ENCODE peak calls at places on chromosomes 7 and 10, in six cellular contexts. One of them, this sample, is unnamed.
A peak's percentile ranks its signal among the peaks of the same experiment; 100 is the strongest.

GRCh38 chr7:155882596-155882995 is 70.3 kb upstream of the SHH start:
- DNase-seq in endodermal cell: no peak
- DNase-seq in PC-3: peak; percentile 83
- DNase-seq in A549: peak; percentile 44
- DNase-seq in dorsolateral prefrontal cortex: no peak
- DNase-seq in bronchial epithelial cell: peak; percentile 42
- DNase-seq in this sample: peak; percentile 7

GRCh38 chr10:132703305-132704007 is 82.5 kb downstream of the NKX6-2 start:
- DNase-seq in dorsolateral prefrontal cortex: no peak
- DNase-seq in endodermal cell: peak; percentile 26
- DNase-seq in PC-3: no peak
- DNase-seq in bronchial epithelial cell: no peak
- DNase-seq in A549: no peak
- DNase-seq in this sample: no peak

GRCh38 chr10:129339841-129340240 is 127.2 kb upstream of the MGMT start:
- DNase-seq in A549: no peak
- DNase-seq in endodermal cell: no peak
- DNase-seq in dorsolateral prefrontal cortex: no peak
- DNase-seq in PC-3: no peak
- DNase-seq in bronchial epithelial cell: no peak
- DNase-seq in this sample: no peak

GRCh38 chr10:13803566-13804554 is 217.1 kb downstream of the PRPF18 start:
- DNase-seq in endodermal cell: no peak
- DNase-seq in PC-3: peak; percentile 44
- DNase-seq in A549: no peak
- DNase-seq in dorsolateral prefrontal cortex: no peak
- DNase-seq in bronchial epithelial cell: no peak
- DNase-seq in this sample: no peak

GRCh38 chr10:130784326-130784725 is 527.2 kb downstream of the TCERG1L start:
- DNase-seq in endodermal cell: no peak
- DNase-seq in bronchial epithelial cell: no peak
- DNase-seq in A549: no peak
- DNase-seq in PC-3: no peak
- DNase-seq in dorsolateral prefrontal cortex: no peak
- DNase-seq in this sample: no peak

GRCh38 chr7:120550494-120551048 is 277.6 kb downstream of the KCND2 start:
- DNase-seq in bronchial epithelial cell: peak; percentile 14
- DNase-seq in A549: no peak
- DNase-seq in PC-3: peak; percentile 14
- DNase-seq in endodermal cell: no peak
- DNase-seq in dorsolateral prefrontal cortex: no peak
- DNase-seq in this sample: no peak

GRCh38 chr10:112389147-112389822 is 15.4 kb downstream of the ACSL5 start:
- DNase-seq in PC-3: peak; percentile 81
- DNase-seq in bronchial epithelial cell: peak; percentile 90
- DNase-seq in dorsolateral prefrontal cortex: no peak
- DNase-seq in endodermal cell: peak; percentile 73
- DNase-seq in A549: peak; percentile 15
- DNase-seq in this sample: peak; percentile 58

GRCh38 chr7:49703876-49704275 is 69.6 kb upstream of the VWC2 start:
- DNase-seq in endodermal cell: no peak
- DNase-seq in dorsolateral prefrontal cortex: no peak
- DNase-seq in A549: no peak
- DNase-seq in PC-3: no peak
- DNase-seq in bronchial epithelial cell: no peak
- DNase-seq in this sample: no peak

GRCh38 chr7:114789942-114790341 is 132.0 kb upstream of the MDFIC start:
- DNase-seq in endodermal cell: no peak
- DNase-seq in A549: no peak
- DNase-seq in bronchial epithelial cell: peak; percentile 79
- DNase-seq in PC-3: peak; percentile 68
- DNase-seq in dorsolateral prefrontal cortex: no peak
- DNase-seq in this sample: peak; percentile 94

GRCh38 chr7:135662373-135663114 is at the start of gene STMP1:
- DNase-seq in dorsolateral prefrontal cortex: peak; percentile 94
- DNase-seq in endodermal cell: peak; percentile 99
- DNase-seq in PC-3: peak; percentile 92
- DNase-seq in bronchial epithelial cell: peak; percentile 77
- DNase-seq in A549: peak; percentile 88
- DNase-seq in this sample: peak; percentile 98

GRCh38 chr7:494261-494687 is 25.4 kb downstream of the PDGFA start:
- DNase-seq in A549: peak; percentile 74
- DNase-seq in endodermal cell: no peak
- DNase-seq in PC-3: no peak
- DNase-seq in dorsolateral prefrontal cortex: no peak
- DNase-seq in bronchial epithelial cell: no peak
- DNase-seq in this sample: no peak

GRCh38 chr7:88927-89921 is 103.1 kb upstream of the FAM20C start:
- DNase-seq in dorsolateral prefrontal cortex: no peak
- DNase-seq in bronchial epithelial cell: peak; percentile 77
- DNase-seq in PC-3: peak; percentile 87
- DNase-seq in A549: no peak
- DNase-seq in endodermal cell: peak; percentile 47
- DNase-seq in this sample: peak; percentile 97

GRCh38 chr10:62083868-62084267 is 182.4 kb downstream of the ARID5B start:
- DNase-seq in A549: no peak
- DNase-seq in endodermal cell: no peak
- DNase-seq in PC-3: peak; percentile 85
- DNase-seq in bronchial epithelial cell: peak; percentile 95
- DNase-seq in dorsolateral prefrontal cortex: no peak
- DNase-seq in this sample: peak; percentile 42

GRCh38 chr7:121519548-121520521 is 123.7 kb upstream of the FAM3C start:
- DNase-seq in dorsolateral prefrontal cortex: no peak
- DNase-seq in bronchial epithelial cell: no peak
- DNase-seq in endodermal cell: no peak
- DNase-seq in A549: no peak
- DNase-seq in PC-3: no peak
- DNase-seq in this sample: peak; percentile 40

GRCh38 chr7:157597562-157597961 is 260.8 kb downstream of the DNAJB6 start:
- DNase-seq in endodermal cell: no peak
- DNase-seq in PC-3: no peak
- DNase-seq in dorsolateral prefrontal cortex: no peak
- DNase-seq in bronchial epithelial cell: no peak
- DNase-seq in A549: no peak
- DNase-seq in this sample: no peak

GRCh38 chr10:33114451-33114944 is 156.5 kb upstream of the ITGB1 start:
- DNase-seq in A549: no peak
- DNase-seq in bronchial epithelial cell: peak; percentile 70
- DNase-seq in PC-3: peak; percentile 96
- DNase-seq in endodermal cell: no peak
- DNase-seq in dorsolateral prefrontal cortex: no peak
- DNase-seq in this sample: no peak

GRCh38 chr7:26857534-26858228 is 6.7 kb downstream of the SKAP2 start:
- DNase-seq in PC-3: no peak
- DNase-seq in endodermal cell: peak; percentile 72
- DNase-seq in bronchial epithelial cell: no peak
- DNase-seq in dorsolateral prefrontal cortex: peak; percentile 21
- DNase-seq in A549: no peak
- DNase-seq in this sample: peak; percentile 7

GRCh38 chr10:72097448-72098300 is 9.3 kb upstream of the SPOCK2 start:
- DNase-seq in dorsolateral prefrontal cortex: no peak
- DNase-seq in A549: peak; percentile 73
- DNase-seq in PC-3: peak; percentile 90
- DNase-seq in bronchial epithelial cell: peak; percentile 91
- DNase-seq in endodermal cell: no peak
- DNase-seq in this sample: peak; percentile 67

GRCh38 chr7:88150018-88150417 is 69.8 kb downstream of the SRI start:
- DNase-seq in A549: no peak
- DNase-seq in bronchial epithelial cell: no peak
- DNase-seq in endodermal cell: no peak
- DNase-seq in dorsolateral prefrontal cortex: no peak
- DNase-seq in PC-3: no peak
- DNase-seq in this sample: no peak
- H3K4me3 ChIP-seq in A549: no peak overlapping the region
- H3K4me3 ChIP-seq in bronchial epithelial cell: no peak overlapping the region
- H3K4me3 ChIP-seq in endodermal cell: no peak overlapping the region
- H3K4me3 ChIP-seq in dorsolateral prefrontal cortex: no peak overlapping the region
- H3K4me3 ChIP-seq in PC-3: no peak overlapping the region
- H3K4me3 ChIP-seq in this sample: no peak overlapping the region

DNA sequence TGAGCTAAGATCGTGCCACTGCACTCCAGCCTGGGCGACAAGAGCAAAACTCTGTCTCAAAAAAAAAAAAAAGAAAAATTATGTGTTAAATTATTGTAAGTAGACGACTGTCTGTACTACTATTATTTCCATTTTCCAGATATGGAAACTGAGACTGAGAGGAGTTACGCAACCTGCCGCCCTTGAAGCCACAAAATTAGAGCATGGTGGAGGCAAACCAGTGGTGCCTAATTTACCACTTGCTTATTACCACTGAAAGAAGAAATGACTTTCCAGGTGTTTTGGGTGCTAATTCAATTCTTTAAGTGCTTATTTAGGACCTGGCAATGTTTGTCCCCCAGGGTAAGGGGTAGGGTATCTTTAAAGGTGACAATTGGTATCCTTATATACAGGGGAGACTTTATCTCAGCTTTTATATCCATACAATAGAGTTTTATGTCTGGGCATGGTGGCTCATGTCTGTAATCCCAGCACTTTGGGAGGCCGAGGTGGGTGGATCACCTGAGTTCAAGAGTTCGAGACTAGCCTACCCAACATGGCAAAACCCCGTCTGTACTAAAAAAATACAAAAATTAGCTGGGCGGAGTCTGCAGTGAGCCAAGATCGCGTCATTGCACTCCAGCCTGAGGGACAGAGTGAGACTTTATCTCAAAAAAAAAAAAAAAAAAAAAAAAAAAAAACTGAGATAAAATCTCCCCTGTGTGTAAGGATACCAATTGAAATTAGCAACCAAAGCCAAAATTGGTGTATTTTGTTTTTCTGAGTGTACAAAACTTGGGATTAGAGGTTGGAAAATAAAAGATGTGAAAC is 16.6 kb upstream of the CAMK1D start:
- DNase-seq in endodermal cell: no peak
- DNase-seq in bronchial epithelial cell: peak; percentile 28
- DNase-seq in dorsolateral prefrontal cortex: no peak
- DNase-seq in A549: no peak
- DNase-seq in PC-3: no peak
- DNase-seq in this sample: no peak
- TF ChIP-seq CTCF in endodermal cell: no peak
- TF ChIP-seq CTCF in bronchial epithelial cell: no peak
- TF ChIP-seq CTCF in dorsolateral prefrontal cortex: no peak
- TF ChIP-seq CTCF in A549: no peak
- TF ChIP-seq CTCF in PC-3: no peak
- TF ChIP-seq CTCF in this sample: no peak

GRCh38 chr7:101959829-101960228 is 142.4 kb downstream of the CUX1 start:
- DNase-seq in dorsolateral prefrontal cortex: no peak
- DNase-seq in endodermal cell: no peak
- DNase-seq in PC-3: no peak
- DNase-seq in A549: no peak
- DNase-seq in bronchial epithelial cell: no peak
- DNase-seq in this sample: no peak

GRCh38 chr7:101956130-101956529 is 138.7 kb downstream of the CUX1 start:
- DNase-seq in endodermal cell: no peak
- DNase-seq in PC-3: no peak
- DNase-seq in bronchial epithelial cell: no peak
- DNase-seq in dorsolateral prefrontal cortex: no peak
- DNase-seq in A549: no peak
- DNase-seq in this sample: no peak

GRCh38 chr7:101959342-101959741 is 141.9 kb downstream of the CUX1 start:
- DNase-seq in A549: no peak
- DNase-seq in endodermal cell: no peak
- DNase-seq in bronchial epithelial cell: no peak
- DNase-seq in PC-3: no peak
- DNase-seq in dorsolateral prefrontal cortex: no peak
- DNase-seq in this sample: no peak

GRCh38 chr7:101960323-101960722 is 142.9 kb downstream of the CUX1 start:
- DNase-seq in dorsolateral prefrontal cortex: no peak
- DNase-seq in PC-3: no peak
- DNase-seq in A549: no peak
- DNase-seq in endodermal cell: no peak
- DNase-seq in bronchial epithelial cell: no peak
- DNase-seq in this sample: no peak

GRCh38 chr7:101957733-101958525 is 140.5 kb downstream of the CUX1 start:
- DNase-seq in A549: no peak
- DNase-seq in bronchial epithelial cell: no peak
- DNase-seq in PC-3: no peak
- DNase-seq in endodermal cell: no peak
- DNase-seq in dorsolateral prefrontal cortex: no peak
- DNase-seq in this sample: no peak
- H3K4me3 ChIP-seq in A549: no peak overlapping the region
- H3K4me3 ChIP-seq in bronchial epithelial cell: no peak overlapping the region
- H3K4me3 ChIP-seq in PC-3: no peak overlapping the region
- H3K4me3 ChIP-seq in endodermal cell: no peak overlapping the region
- H3K4me3 ChIP-seq in dorsolateral prefrontal cortex: no peak overlapping the region
- H3K4me3 ChIP-seq in this sample: no peak overlapping the region

GRCh38 chr10:123451607-123452245 is 214.4 kb upstream of the GPR26 start:
- DNase-seq in A549: peak; percentile 17
- DNase-seq in PC-3: no peak
- DNase-seq in dorsolateral prefrontal cortex: no peak
- DNase-seq in endodermal cell: no peak
- DNase-seq in bronchial epithelial cell: no peak
- DNase-seq in this sample: no peak
- TF ChIP-seq CTCF in A549: no peak
- TF ChIP-seq CTCF in PC-3: no peak
- TF ChIP-seq CTCF in dorsolateral prefrontal cortex: no peak
- TF ChIP-seq CTCF in endodermal cell: peak; percentile 70
- TF ChIP-seq CTCF in bronchial epithelial cell: no peak
- TF ChIP-seq CTCF in this sample: no peak

DNA sequence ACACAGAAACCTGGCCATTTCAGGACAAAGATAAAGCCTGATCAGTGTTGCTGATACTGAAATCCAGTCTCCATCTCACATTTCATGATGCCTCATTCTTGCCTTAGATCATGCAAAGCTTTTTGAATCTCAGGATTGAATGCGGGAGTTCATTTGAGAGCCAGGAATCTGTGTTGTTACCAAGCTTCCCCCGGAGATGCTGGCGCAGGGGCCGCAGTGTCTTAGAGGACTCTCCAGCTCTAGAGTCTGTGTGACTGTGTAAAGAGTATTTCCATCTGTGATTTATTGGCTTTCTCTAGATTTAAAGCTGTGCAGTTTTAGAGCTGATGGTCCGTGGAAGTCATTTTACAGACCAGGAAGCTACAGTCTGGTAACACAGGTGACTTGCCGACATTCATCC is 32.0 kb downstream of the LMTK2 start:
- DNase-seq in bronchial epithelial cell: no peak
- DNase-seq in dorsolateral prefrontal cortex: no peak
- DNase-seq in endodermal cell: no peak
- DNase-seq in PC-3: no peak
- DNase-seq in A549: no peak
- DNase-seq in this sample: no peak
- H3K4me3 ChIP-seq in bronchial epithelial cell: no peak overlapping the region
- H3K4me3 ChIP-seq in dorsolateral prefrontal cortex: no peak overlapping the region
- H3K4me3 ChIP-seq in endodermal cell: no peak overlapping the region
- H3K4me3 ChIP-seq in PC-3: no peak overlapping the region
- H3K4me3 ChIP-seq in A549: no peak overlapping the region
- H3K4me3 ChIP-seq in this sample: no peak overlapping the region

GRCh38 chr7:85031475-85031874 is 155.4 kb downstream of the SEMA3D start:
- DNase-seq in endodermal cell: no peak
- DNase-seq in PC-3: no peak
- DNase-seq in A549: no peak
- DNase-seq in dorsolateral prefrontal cortex: no peak
- DNase-seq in bronchial epithelial cell: no peak
- DNase-seq in this sample: no peak

GRCh38 chr7:85033263-85033662 is 153.6 kb downstream of the SEMA3D start:
- DNase-seq in PC-3: no peak
- DNase-seq in dorsolateral prefrontal cortex: no peak
- DNase-seq in endodermal cell: peak; percentile 76
- DNase-seq in bronchial epithelial cell: no peak
- DNase-seq in A549: no peak
- DNase-seq in this sample: peak; percentile 15

GRCh38 chr7:85025312-85025756 is 161.5 kb downstream of the SEMA3D start:
- DNase-seq in A549: no peak
- DNase-seq in endodermal cell: no peak
- DNase-seq in dorsolateral prefrontal cortex: no peak
- DNase-seq in PC-3: peak; percentile 73
- DNase-seq in bronchial epithelial cell: peak; percentile 82
- DNase-seq in this sample: no peak

GRCh38 chr7:85030893-85031292 is 156.0 kb downstream of the SEMA3D start:
- DNase-seq in bronchial epithelial cell: peak; percentile 65
- DNase-seq in endodermal cell: no peak
- DNase-seq in A549: peak; percentile 1
- DNase-seq in PC-3: peak; percentile 74
- DNase-seq in dorsolateral prefrontal cortex: no peak
- DNase-seq in this sample: peak; percentile 40
- TF ChIP-seq CTCF in bronchial epithelial cell: peak; percentile 34
- TF ChIP-seq CTCF in endodermal cell: peak; percentile 80
- TF ChIP-seq CTCF in A549: peak; percentile 76
- TF ChIP-seq CTCF in PC-3: peak; percentile 71
- TF ChIP-seq CTCF in dorsolateral prefrontal cortex: peak; percentile 58
- TF ChIP-seq CTCF in this sample: peak; percentile 23